ENCODE peak calls at places on chromosomes 5 and 9, in seven cellular contexts. A is neural progenitor cell, Z is neuronal stem cell, T is MM.1S, B is keratinocyte, S is SK-N-SH, C is PC-9. V is an unnamed sample.
A peak's percentile ranks its signal among the peaks of the same experiment; 100 is the strongest.

GRCh38 chr9:38362912-38363588 is 29.5 kb upstream of the ALDH1B1 start:
- DNase-seq in C (peak; percentile 57), T (peak; percentile 57), S (peak; percentile 70), A (peak; percentile 69), B (no peak), Z (peak; percentile 52), V (peak; percentile 76)

GRCh38 chr5:54184797-54185196 is 125.6 kb downstream of the ARL15 start:
- DNase-seq in A (no peak), C (no peak), B (no peak), Z (no peak), S (no peak), T (no peak), V (peak; percentile 14)

GRCh38 chr5:55172937-55173695 is at the start of gene CDC20B:
- DNase-seq in A (peak; percentile 96), T (peak; percentile 87), B (no peak), S (peak; percentile 94), Z (peak; percentile 83), C (no peak), V (peak; percentile 93)

GRCh38 chr9:95027914-95028854 is 289.3 kb downstream of the FANCC start:
- DNase-seq in A (no peak), Z (no peak), B (no peak), T (no peak), S (no peak), C (no peak), V (no peak)

GRCh38 chr9:94870793-94871558 is 144.5 kb downstream of the AOPEP start:
- DNase-seq in T (peak; percentile 50), C (peak; percentile 92), A (no peak), B (peak; percentile 71), Z (no peak), S (no peak), V (no peak)

GRCh38 chr5:42429694-42430093 is 6.5 kb downstream of the GHR start:
- DNase-seq in C (no peak), A (no peak), S (no peak), T (no peak), Z (no peak), B (no peak), V (no peak)

GRCh38 chr5:134174841-134175839 is 1.6 kb downstream of the SKP1 start:
- DNase-seq in A (peak; percentile 28), C (peak; percentile 59), Z (no peak), B (no peak), S (peak; percentile 32), T (peak; percentile 9), V (no peak)

GRCh38 chr5:88193896-88194295 is 74.7 kb downstream of the TMEM161B start:
- DNase-seq in S (no peak), B (no peak), T (no peak), C (no peak), Z (no peak), A (no peak), V (no peak)

GRCh38 chr9:35669331-35670145 is 4.2 kb upstream of the CA9 start:
- DNase-seq in A (no peak), T (no peak), B (no peak), Z (no peak), S (no peak), C (peak; percentile 58), V (peak; percentile 68)

GRCh38 chr9:136012651-136013050 is 51.5 kb upstream of the UBAC1 start:
- DNase-seq in C (no peak), T (no peak), A (no peak), S (peak; percentile 67), Z (no peak), B (no peak), V (no peak)

GRCh38 chr9:130462685-130463084 is 17.9 kb downstream of the ASS1 start:
- DNase-seq in C (no peak), A (no peak), B (no peak), S (no peak), T (no peak), Z (no peak), V (no peak)

GRCh38 chr9:89428222-89428761 is 69.6 kb downstream of the SEMA4D start:
- DNase-seq in S (no peak), T (no peak), A (no peak), B (no peak), Z (no peak), C (no peak), V (no peak)

GRCh38 chr5:98482321-98483111 is 290.9 kb upstream of the RGMB start:
- DNase-seq in B (no peak), Z (no peak), T (no peak), A (no peak), S (no peak), C (no peak), V (no peak)

GRCh38 chr9:97046228-97046627 is 7.3 kb upstream of the CTSV start:
- DNase-seq in Z (no peak), A (no peak), B (peak; percentile 96), T (no peak), C (peak; percentile 99), S (no peak), V (peak; percentile 81)

GRCh38 chr5:168329302-168329701 is 37.9 kb downstream of the WWC1 start:
- DNase-seq in T (no peak), Z (no peak), C (peak; percentile 75), A (no peak), B (no peak), S (no peak), V (no peak)

GRCh38 chr9:110588296-110588695 is 8.8 kb upstream of the SVEP1 start:
- DNase-seq in T (no peak), B (no peak), Z (no peak), A (no peak), S (no peak), C (no peak), V (no peak)

GRCh38 chr5:76544268-76544926 is 78.8 kb downstream of the F2RL2 start:
- DNase-seq in S (peak; percentile 69), B (no peak), Z (peak; percentile 8), A (peak; percentile 60), T (peak; percentile 48), C (no peak), V (peak; percentile 78)

GRCh38 chr5:45113726-45114125 is 305.0 kb downstream of the MRPS30 start:
- DNase-seq in T (no peak), C (no peak), A (no peak), Z (no peak), S (no peak), B (no peak), V (no peak)

GRCh38 chr9:22992781-22993180 is 546.2 kb downstream of the DMRTA1 start:
- DNase-seq in S (no peak), C (no peak), Z (no peak), B (no peak), T (no peak), A (no peak), V (no peak)

GRCh38 chr5:94908889-94909480 is 290.5 kb downstream of the SLF1 start:
- DNase-seq in S (peak; percentile 43), B (no peak), C (no peak), Z (peak; percentile 24), A (peak; percentile 50), T (peak; percentile 53), V (peak; percentile 67)

GRCh38 chr5:96114736-96115466 is 153.2 kb upstream of the ELL2 start:
- DNase-seq in S (no peak), C (no peak), T (no peak), Z (no peak), A (no peak), B (peak; percentile 72), V (no peak)

GRCh38 chr5:125323613-125324012 is 577.2 kb upstream of the ZNF608 start:
- DNase-seq in C (no peak), S (no peak), T (no peak), A (no peak), B (no peak), Z (no peak), V (no peak)

GRCh38 chr5:41558295-41558694 is 47.9 kb upstream of the PLCXD3 start:
- DNase-seq in Z (no peak), S (no peak), B (no peak), A (no peak), C (no peak), T (no peak), V (no peak)

GRCh38 chr9:2228132-2228531 is 213.0 kb downstream of the SMARCA2 start:
- DNase-seq in A (peak; percentile 67), C (no peak), Z (peak; percentile 17), S (peak; percentile 45), T (no peak), B (no peak), V (peak; percentile 31)

GRCh38 chr5:9455826-9456434 is 89.9 kb downstream of the SEMA5A start:
- DNase-seq in S (no peak), C (no peak), A (peak; percentile 72), T (peak; percentile 10), Z (peak; percentile 47), B (no peak), V (no peak)

DNA sequence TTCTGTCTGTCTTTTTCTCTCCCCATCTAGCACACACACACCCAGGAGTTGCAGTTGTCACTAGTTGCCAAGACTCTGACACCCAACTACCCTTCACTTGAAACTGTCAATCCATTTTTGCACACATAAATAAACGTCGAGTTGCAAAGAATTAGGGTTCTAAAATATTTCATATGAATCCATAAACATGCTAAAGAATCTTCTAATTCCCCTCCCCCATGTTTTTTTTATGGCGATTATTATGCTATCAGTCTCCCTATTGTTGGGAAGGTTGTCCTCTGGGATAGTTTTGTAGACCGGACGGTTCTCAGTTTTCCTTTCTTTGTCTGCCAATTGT is 164.7 kb upstream of the MPDZ start:
- DNase-seq in S (no peak), B (no peak), T (no peak), A (no peak), Z (no peak), C (no peak), V (no peak)
- H2AFZ ChIP-seq in S (no peak overlapping the region), B (no peak overlapping the region), T (no peak overlapping the region), A (peak overlapping the region; percentile 23), Z (no peak overlapping the region), C (no peak overlapping the region), V (no peak overlapping the region)

GRCh38 chr9:124297915-124298645 is 40.3 kb downstream of the NEK6 start:
- DNase-seq in Z (no peak), C (no peak), T (no peak), B (no peak), A (no peak), S (no peak), V (no peak)
- H3K4me1 ChIP-seq in Z (peaks cover 3% of the 10 kb centered on the region), C (peaks cover 60% of the 10 kb centered on the region), T (no peaks in the 10 kb centered on the region), B (peaks cover 63% of the 10 kb centered on the region), A (peaks cover 9% of the 10 kb centered on the region), S (peaks cover 32% of the 10 kb centered on the region), V (peaks cover 5% of the 10 kb centered on the region)

GRCh38 chr5:107744418-107745330 is 73.9 kb upstream of the EFNA5 start:
- DNase-seq in T (no peak), S (no peak), C (no peak), Z (peak; percentile 64), B (no peak), A (peak; percentile 92), V (no peak)
- H2AFZ ChIP-seq in T (no peak overlapping the region), S (no peak overlapping the region), C (no peak overlapping the region), Z (peak overlapping the region; percentile 33), B (no peak overlapping the region), A (no peak overlapping the region), V (no peak overlapping the region)

DNA sequence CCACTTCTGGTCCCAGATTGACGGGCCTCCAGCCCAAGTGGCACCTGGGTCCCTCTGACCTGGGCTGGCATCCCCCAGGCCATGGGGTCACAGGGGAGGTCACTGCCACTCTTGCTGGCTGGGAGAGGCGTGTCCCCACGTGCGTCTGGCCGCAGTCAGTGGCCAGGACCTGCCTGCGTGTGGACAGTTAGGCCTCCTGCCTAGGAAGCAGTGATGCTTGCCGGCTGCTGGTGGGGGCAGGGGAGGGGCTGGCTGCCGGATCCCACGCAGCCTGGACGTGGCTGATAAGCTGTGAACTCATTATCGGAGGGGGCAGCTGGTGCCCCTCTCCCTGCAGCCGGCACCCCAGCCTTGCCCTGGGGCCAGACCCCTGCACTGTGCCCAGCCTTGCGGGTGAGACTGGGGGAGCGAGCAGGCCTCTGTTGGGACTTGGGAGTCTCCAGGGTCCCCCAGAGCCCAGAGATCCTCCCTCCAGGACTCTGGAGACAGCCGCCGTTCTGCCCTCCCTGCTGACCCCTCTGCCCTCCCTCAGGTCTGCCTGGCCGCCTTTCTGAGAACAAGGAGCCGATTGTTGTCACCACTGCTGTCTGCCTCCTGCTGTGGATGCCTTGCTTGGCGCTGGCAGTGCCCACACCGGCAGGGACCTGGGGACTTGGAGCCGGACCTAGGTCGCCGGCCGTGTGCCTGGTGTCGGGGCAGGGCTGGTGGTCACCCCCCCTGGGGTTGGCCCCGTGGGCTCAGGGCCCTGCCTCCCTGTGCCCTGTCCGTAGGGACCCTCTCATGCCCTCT is 12.3 kb downstream of the RXRA start:
- DNase-seq in Z (no peak), T (no peak), S (peak; percentile 79), C (no peak), A (no peak), B (no peak), V (no peak)
- H3K4me1 ChIP-seq in Z (peaks cover 12% of the 10 kb centered on the region), T (no peaks in the 10 kb centered on the region), S (peaks cover 82% of the 10 kb centered on the region), C (peaks cover 15% of the 10 kb centered on the region), A (peaks cover 9% of the 10 kb centered on the region), B (peaks cover 17% of the 10 kb centered on the region), V (peaks cover 52% of the 10 kb centered on the region)

V was measured in hepatocyte.